ENCODE peak calls at places on chromosomes 16 and 17, in ten cellular contexts. I is mucosa of gallbladder; N is AG09319; W is caudate nucleus; H is Daoy; G is stimulated activated CD4-positive, alpha-beta T cell treated with anti-CD3 and anti-CD28 coated beads, Interleukin-12 subunit alpha, Interleukin-12 subunit beta, amount 100 ng/mL, for 24 hours; B is GF-D8; K is effector memory CD4-positive, alpha-beta T cell; M is fibroblast of pulmonary artery; O is NCI-H1105 treated with DMSO at 0.1 percent for 48 hours. J is an unnamed sample.

GRCh38 chr17:77454560-77455095 is 313.9 kb downstream of the SEC14L1 start:
- DNase-seq in I (peak; percentile 12), N (no peak), W (no peak), H (no peak), G (no peak), B (no peak), K (no peak), M (no peak), O (no peak), J (no peak)

GRCh38 chr17:9905078-9905415 is at the start of gene RCVRN:
- DNase-seq in I (no peak), N (no peak), W (no peak), H (no peak), G (no peak), B (no peak), K (no peak), M (no peak), O (no peak), J (no peak)

GRCh38 chr17:42720996-42721583 is 23.8 kb downstream of the EZH1 start:
- DNase-seq in I (peak; percentile 33), N (peak; percentile 32), W (peak; percentile 1), H (peak; percentile 33), G (no peak), B (peak; percentile 17), K (peak; percentile 2), M (peak; percentile 87), O (peak; percentile 67), J (peak; percentile 64)

GRCh38 chr17:48961516-48962233 is 6.7 kb downstream of the GIP start:
- DNase-seq in I (no peak), N (no peak), W (no peak), H (peak; percentile 70), G (no peak), B (no peak), K (no peak), M (peak; percentile 52), O (no peak), J (peak; percentile 67)

GRCh38 chr17:10842658-10843057 is 4.8 kb upstream of the PIRT start:
- DNase-seq in I (no peak), N (no peak), W (peak; percentile 28), H (no peak), G (no peak), B (no peak), K (no peak), M (no peak), O (no peak), J (no peak)

GRCh38 chr17:70859829-70860228 is 690.5 kb downstream of the KCNJ2 start:
- DNase-seq in I (no peak), N (no peak), W (no peak), H (no peak), G (no peak), B (no peak), K (no peak), M (no peak), O (no peak), J (no peak)

GRCh38 chr17:66535611-66536010 is 233.2 kb downstream of the PRKCA start:
- DNase-seq in I (no peak), N (no peak), W (no peak), H (no peak), G (no peak), B (no peak), K (no peak), M (no peak), O (no peak), J (no peak)

GRCh38 chr16:54633943-54634362 is 296.7 kb upstream of the IRX5 start:
- DNase-seq in I (no peak), N (no peak), W (no peak), H (peak; percentile 35), G (no peak), B (no peak), K (no peak), M (peak; percentile 6), O (peak; percentile 52), J (peak; percentile 52)

GRCh38 chr16:4324871-4325740 is 9.2 kb downstream of the GLIS2 start:
- DNase-seq in I (no peak), N (no peak), W (no peak), H (no peak), G (no peak), B (no peak), K (no peak), M (no peak), O (no peak), J (no peak)

GRCh38 chr16:70746040-70746707 is 54.8 kb downstream of the VAC14 start:
- DNase-seq in I (peak; percentile 63), N (peak; percentile 66), W (peak; percentile 29), H (peak; percentile 88), G (no peak), B (no peak), K (no peak), M (peak; percentile 83), O (no peak), J (peak; percentile 88)

GRCh38 chr16:75244844-75245758 is 6.3 kb downstream of the BCAR1 start:
- DNase-seq in I (peak; percentile 93), N (peak; percentile 87), W (peak; percentile 95), H (peak; percentile 96), G (no peak), B (no peak), K (no peak), M (peak; percentile 98), O (no peak), J (peak; percentile 99)

GRCh38 chr17:43626066-43626465 is 35.7 kb downstream of the MEOX1 start:
- DNase-seq in I (no peak), N (no peak), W (no peak), H (no peak), G (no peak), B (no peak), K (no peak), M (no peak), O (no peak), J (no peak)

GRCh38 chr16:106623-107324 is 28.7 kb downstream of the MPG start:
- DNase-seq in I (peak; percentile 63), N (peak; percentile 57), W (peak; percentile 59), H (peak; percentile 65), G (peak; percentile 20), B (peak; percentile 36), K (peak; percentile 5), M (peak; percentile 90), O (peak; percentile 61), J (peak; percentile 66)

GRCh38 chr17:75647921-75648320 is 14.7 kb downstream of the SMIM5 start:
- DNase-seq in I (no peak), N (no peak), W (no peak), H (no peak), G (no peak), B (no peak), K (no peak), M (no peak), O (no peak), J (no peak)

GRCh38 chr17:75755205-75755901 is 9.6 kb downstream of the GALK1 start:
- DNase-seq in I (no peak), N (no peak), W (no peak), H (no peak), G (no peak), B (no peak), K (no peak), M (no peak), O (no peak), J (peak; percentile 53)

J was measured in RPMI7951.